ENCODE peak calls at places on chromosomes 2 and 18, in seven cellular contexts. K is left cardiac atrium, F is Caco-2, W is HT1080, C is A172, E is RPMI7951, B is epithelial cell of esophagus. M is an unnamed sample.

GRCh38 chr2:4354678-4355077 is 651.3 kb downstream of the DCDC2C start:
- DNase-seq in K (no peak), F (peak; percentile 35), W (peak; percentile 31), C (no peak), E (no peak), B (peak; percentile 9), M (no peak)

GRCh38 chr18:51342815-51343214 is 145.3 kb upstream of the MEX3C start:
- DNase-seq in K (no peak), F (peak; percentile 21), W (peak; percentile 69), C (peak; percentile 80), E (peak; percentile 17), B (peak; percentile 89), M (no peak)

GRCh38 chr2:15170068-15170775 is 390.9 kb downstream of the NBAS start:
- DNase-seq in K (peak; percentile 39), F (no peak), W (no peak), C (no peak), E (no peak), B (peak; percentile 11), M (no peak)

GRCh38 chr2:148546270-148546669 is 98.3 kb upstream of the EPC2 start:
- DNase-seq in K (no peak), F (no peak), W (peak; percentile 65), C (no peak), E (no peak), B (peak; percentile 5), M (no peak)

GRCh38 chr18:56458770-56459450 is 179.5 kb downstream of the TXNL1 start:
- DNase-seq in K (no peak), F (no peak), W (no peak), C (no peak), E (no peak), B (no peak), M (no peak)

GRCh38 chr2:26850002-26850431 is 2.1 kb downstream of the DPYSL5 start:
- DNase-seq in K (no peak), F (no peak), W (no peak), C (no peak), E (no peak), B (no peak), M (peak; percentile 7)

GRCh38 chr18:58525517-58525916 is 103.4 kb downstream of the ALPK2 start:
- DNase-seq in K (no peak), F (no peak), W (peak; percentile 80), C (peak; percentile 43), E (peak; percentile 59), B (peak; percentile 87), M (no peak)

GRCh38 chr2:65075605-65076344 is 19.6 kb downstream of the CEP68 start:
- DNase-seq in K (peak; percentile 51), F (peak; percentile 53), W (no peak), C (peak; percentile 39), E (no peak), B (no peak), M (no peak)

GRCh38 chr2:31877008-31877407 is 133.8 kb downstream of the MEMO1 start:
- DNase-seq in K (no peak), F (peak; percentile 37), W (peak; percentile 14), C (no peak), E (no peak), B (peak; percentile 11), M (no peak)

GRCh38 chr2:12448846-12449480 is 267.8 kb upstream of the TRIB2 start:
- DNase-seq in K (no peak), F (no peak), W (peak; percentile 66), C (no peak), E (peak; percentile 81), B (peak; percentile 59), M (no peak)

GRCh38 chr2:156341482-156342251 is 9.1 kb upstream of the NR4A2 start:
- DNase-seq in K (peak; percentile 94), F (peak; percentile 83), W (peak; percentile 91), C (peak; percentile 96), E (peak; percentile 98), B (peak; percentile 92), M (peak; percentile 85)

GRCh38 chr2:58334414-58334813 is 93.3 kb upstream of the FANCL start:
- DNase-seq in K (no peak), F (no peak), W (no peak), C (no peak), E (no peak), B (no peak), M (no peak)

GRCh38 chr2:709138-709779 is 32.1 kb upstream of the TMEM18 start:
- DNase-seq in K (no peak), F (no peak), W (no peak), C (no peak), E (no peak), B (no peak), M (no peak)

GRCh38 chr2:64624862-64625261 is 28.9 kb downstream of the SERTAD2 start:
- DNase-seq in K (no peak), F (no peak), W (no peak), C (no peak), E (no peak), B (no peak), M (no peak)

GRCh38 chr2:1907283-1907682 is 163.0 kb upstream of the PXDN start:
- DNase-seq in K (no peak), F (no peak), W (no peak), C (no peak), E (no peak), B (no peak), M (no peak)

GRCh38 chr2:129876576-129876975 is 102.9 kb upstream of the RAB6C start:
- DNase-seq in K (no peak), F (no peak), W (no peak), C (no peak), E (no peak), B (no peak), M (no peak)

GRCh38 chr2:85255813-85256581 is 71.8 kb downstream of the TGOLN2 start:
- DNase-seq in K (no peak), F (peak; percentile 92), W (no peak), C (no peak), E (no peak), B (peak; percentile 85), M (no peak)

GRCh38 chr2:29110916-29111315 is 4.3 kb upstream of the CLIP4 start:
- DNase-seq in K (no peak), F (no peak), W (peak; percentile 60), C (peak; percentile 69), E (no peak), B (peak; percentile 76), M (no peak)

GRCh38 chr2:136118819-136119716 is 1.1 kb upstream of the CXCR4 start:
- DNase-seq in K (peak; percentile 63), F (peak; percentile 19), W (no peak), C (no peak), E (no peak), B (no peak), M (peak; percentile 86)

GRCh38 chr2:230231251-230231650 is 5.7 kb downstream of the SP140 start:
- DNase-seq in K (no peak), F (no peak), W (no peak), C (no peak), E (no peak), B (no peak), M (no peak)

GRCh38 chr2:24026233-24026632 is 16.3 kb downstream of the MFSD2B start:
- DNase-seq in K (no peak), F (no peak), W (no peak), C (no peak), E (no peak), B (no peak), M (no peak)

GRCh38 chr2:17573085-17573805 is 32.7 kb downstream of the VSNL1 start:
- DNase-seq in K (no peak), F (no peak), W (no peak), C (no peak), E (no peak), B (peak; percentile 94), M (no peak)

GRCh38 chr18:80247403-80247916 is at the start of gene PARD6G:
- DNase-seq in K (peak; percentile 89), F (peak; percentile 56), W (peak; percentile 29), C (peak; percentile 21), E (peak; percentile 56), B (peak; percentile 81), M (peak; percentile 55)

GRCh38 chr2:53768233-53768542 is 584 bp downstream of the CHAC2 start:
- DNase-seq in K (no peak), F (no peak), W (peak; percentile 42), C (no peak), E (peak; percentile 54), B (no peak), M (no peak)

GRCh38 chr2:215861607-215862033 is 151.7 kb downstream of the MREG start:
- DNase-seq in K (no peak), F (no peak), W (no peak), C (no peak), E (no peak), B (no peak), M (no peak)

GRCh38 chr2:41061371-41061770 is 609.5 kb upstream of the SLC8A1 start:
- DNase-seq in K (no peak), F (no peak), W (peak; percentile 15), C (peak; percentile 37), E (peak; percentile 32), B (no peak), M (no peak)

GRCh38 chr2:32330136-32330535 is 26.7 kb upstream of the BIRC6 start:
- DNase-seq in K (no peak), F (no peak), W (no peak), C (no peak), E (no peak), B (no peak), M (no peak)

GRCh38 chr18:41266616-41267015 is 688.4 kb upstream of the PIK3C3 start:
- DNase-seq in K (no peak), F (no peak), W (no peak), C (peak; percentile 4), E (no peak), B (peak; percentile 9), M (no peak)

GRCh38 chr2:118774458-118775133 is 72.9 kb downstream of the EN1 start:
- DNase-seq in K (peak; percentile 54), F (peak; percentile 65), W (no peak), C (peak; percentile 23), E (peak; percentile 15), B (peak; percentile 41), M (no peak)

GRCh38 chr2:127408807-127409099 is 9.5 kb upstream of the PROC start:
- DNase-seq in K (no peak), F (no peak), W (no peak), C (no peak), E (no peak), B (no peak), M (no peak)

GRCh38 chr2:241201445-241202267 is 13.2 kb downstream of the ANO7 start:
- DNase-seq in K (no peak), F (no peak), W (no peak), C (no peak), E (no peak), B (no peak), M (no peak)

GRCh38 chr2:210287301-210287700 is 27.7 kb downstream of the MYL1 start:
- DNase-seq in K (no peak), F (no peak), W (no peak), C (no peak), E (no peak), B (no peak), M (no peak)

GRCh38 chr2:75055820-75056675 is 97.6 kb downstream of the POLE4 start:
- DNase-seq in K (no peak), F (no peak), W (peak; percentile 7), C (no peak), E (no peak), B (no peak), M (no peak)

GRCh38 chr2:111898703-111899514 is 502 bp downstream of the MERTK start:
- DNase-seq in K (peak; percentile 56), F (no peak), W (no peak), C (no peak), E (no peak), B (no peak), M (no peak)

GRCh38 chr18:25141796-25142365 is 210.1 kb downstream of the ZNF521 start:
- DNase-seq in K (no peak), F (no peak), W (no peak), C (no peak), E (no peak), B (no peak), M (no peak)